ENCODE peak calls at places on chromosomes 4 and X, in eight cellular contexts. N is activated CD8-positive, alpha-beta T cell treated with anti-CD3 and anti-CD28 coated beads, Interleukin-2, amount 10 ng/mL, durations not matched to agents 7 days and 5 days; U is naive thymus-derived CD8-positive, alpha-beta T cell; K is omental fat pad; G is upper lobe of right lung; X is activated T-cell treated with anti-CD3 and anti-CD28 coated beads, Interleukin-2, amount 50 U/mL, for 4 hours; W is CD4-positive, alpha-beta T cell; F is gastroesophageal sphincter. Z is an unnamed sample.
A peak's percentile ranks its signal among the peaks of the same experiment; 100 is the strongest.

GRCh38 chr4:82865592-82865991 is 25.4 kb downstream of the SEC31A start:
- ATAC-seq in F (peak; percentile 76), G (peak; percentile 77), U (peak; percentile 33), K (peak; percentile 91), X (peak; percentile 67), N (peak; percentile 69), W (peak; percentile 68), Z (peak; percentile 93)

GRCh38 chrX:77768787-77769186 is 17.2 kb downstream of the ATRX start:
- ATAC-seq in W (peak; percentile 37), G (no peak), F (no peak), X (no peak), U (peak; percentile 60), K (no peak), N (peak; percentile 75), Z (no peak)

GRCh38 chr4:124980276-124980752 is 267.8 kb upstream of the ANKRD50 start:
- ATAC-seq in U (no peak), X (no peak), K (no peak), W (no peak), N (no peak), G (no peak), F (no peak), Z (peak; percentile 94)

GRCh38 chr4:8387615-8388266 is 52.8 kb downstream of the ACOX3 start:
- ATAC-seq in G (no peak), W (no peak), U (no peak), X (no peak), F (no peak), N (no peak), K (no peak), Z (no peak)

GRCh38 chr4:35604252-35604651 is 640.1 kb downstream of the ARAP2 start:
- ATAC-seq in W (no peak), X (no peak), U (no peak), F (no peak), K (no peak), N (no peak), G (no peak), Z (no peak)

GRCh38 chr4:94304365-94304971 is 38.2 kb downstream of the HPGDS start:
- ATAC-seq in N (no peak), X (no peak), U (no peak), F (no peak), W (no peak), G (peak; percentile 65), K (no peak), Z (peak; percentile 86)

GRCh38 chr4:69823481-69824186 is 36.3 kb downstream of the SULT1E1 start:
- ATAC-seq in N (peak; percentile 81), W (peak; percentile 96), U (peak; percentile 99), G (peak; percentile 98), X (peak; percentile 75), F (peak; percentile 36), K (no peak), Z (peak; percentile 92)

GRCh38 chr4:74097631-74098550 is 1.1 kb downstream of the CXCL2 start:
- ATAC-seq in K (no peak), F (no peak), U (no peak), G (peak; percentile 3), X (no peak), N (no peak), W (no peak), Z (no peak)

GRCh38 chr4:60365176-60365575 is 835.0 kb upstream of the ADGRL3 start:
- ATAC-seq in K (no peak), N (no peak), X (no peak), F (no peak), G (no peak), W (no peak), U (no peak), Z (no peak)

GRCh38 chrX:110219920-110220319 is 98.0 kb downstream of the AMMECR1 start:
- ATAC-seq in N (no peak), X (no peak), F (no peak), U (no peak), G (no peak), W (no peak), K (no peak), Z (no peak)

GRCh38 chr4:148764720-148765119 is 322.5 kb upstream of the NR3C2 start:
- ATAC-seq in K (no peak), X (no peak), G (peak; percentile 78), N (no peak), F (no peak), W (no peak), U (no peak), Z (no peak)

GRCh38 chrX:110081740-110082139 is 78.8 kb downstream of the TMEM164 start:
- ATAC-seq in U (no peak), G (peak; percentile 73), N (no peak), K (peak; percentile 56), X (no peak), F (peak; percentile 22), W (no peak), Z (peak; percentile 73)

GRCh38 chr4:123017636-123018390 is 95.4 kb upstream of the NUDT6 start:
- ATAC-seq in W (no peak), N (no peak), U (no peak), F (no peak), K (no peak), G (no peak), X (no peak), Z (peak; percentile 85)